ENCODE peak calls at places on chromosomes 3 and 15, in six cellular contexts. One of them, this sample, is unnamed.

GRCh38 chr3:189947948-189948723 is 172.6 kb downstream of the P3H2 start:
- DNase-seq in left ventricle myocardium inferior: no peak
- DNase-seq in tibial artery: no peak
- DNase-seq in NCI-H510A treated with DMSO at 0.1 percent for 48 hours: peak
- DNase-seq in brain microvascular endothelial cell: peak
- DNase-seq in pancreas: no peak
- DNase-seq in this sample: peak

GRCh38 chr15:79067969-79068368 is 22.6 kb downstream of the RASGRF1 start:
- DNase-seq in left ventricle myocardium inferior: no peak
- DNase-seq in tibial artery: no peak
- DNase-seq in NCI-H510A treated with DMSO at 0.1 percent for 48 hours: no peak
- DNase-seq in brain microvascular endothelial cell: no peak
- DNase-seq in pancreas: no peak
- DNase-seq in this sample: no peak

GRCh38 chr3:11477286-11477935 is 166.3 kb downstream of the VGLL4 start:
- DNase-seq in left ventricle myocardium inferior: no peak
- DNase-seq in tibial artery: no peak
- DNase-seq in NCI-H510A treated with DMSO at 0.1 percent for 48 hours: no peak
- DNase-seq in brain microvascular endothelial cell: peak
- DNase-seq in pancreas: no peak
- DNase-seq in this sample: peak

GRCh38 chr3:25448750-25449684 is 21.0 kb downstream of the RARB start:
- DNase-seq in left ventricle myocardium inferior: peak
- DNase-seq in tibial artery: peak
- DNase-seq in NCI-H510A treated with DMSO at 0.1 percent for 48 hours: peak
- DNase-seq in brain microvascular endothelial cell: peak
- DNase-seq in pancreas: peak
- DNase-seq in this sample: no peak

GRCh38 chr15:91268510-91268909 is 168.5 kb downstream of the SV2B start:
- DNase-seq in left ventricle myocardium inferior: no peak
- DNase-seq in tibial artery: no peak
- DNase-seq in NCI-H510A treated with DMSO at 0.1 percent for 48 hours: no peak
- DNase-seq in brain microvascular endothelial cell: no peak
- DNase-seq in pancreas: no peak
- DNase-seq in this sample: no peak

GRCh38 chr3:9192238-9192637 is 57.2 kb downstream of the SRGAP3 start:
- DNase-seq in left ventricle myocardium inferior: no peak
- DNase-seq in tibial artery: no peak
- DNase-seq in NCI-H510A treated with DMSO at 0.1 percent for 48 hours: no peak
- DNase-seq in brain microvascular endothelial cell: no peak
- DNase-seq in pancreas: no peak
- DNase-seq in this sample: no peak

GRCh38 chr3:23944861-23945652 is at the start of gene NR1D2:
- DNase-seq in left ventricle myocardium inferior: peak
- DNase-seq in tibial artery: peak
- DNase-seq in NCI-H510A treated with DMSO at 0.1 percent for 48 hours: peak
- DNase-seq in brain microvascular endothelial cell: peak
- DNase-seq in pancreas: peak
- DNase-seq in this sample: peak

GRCh38 chr15:48437178-48437577 is 105.9 kb downstream of the DUT start:
- DNase-seq in left ventricle myocardium inferior: no peak
- DNase-seq in tibial artery: no peak
- DNase-seq in NCI-H510A treated with DMSO at 0.1 percent for 48 hours: no peak
- DNase-seq in brain microvascular endothelial cell: no peak
- DNase-seq in pancreas: no peak
- DNase-seq in this sample: peak

GRCh38 chr3:150147776-150148175 is 177.1 kb upstream of the PFN2 start:
- DNase-seq in left ventricle myocardium inferior: no peak
- DNase-seq in tibial artery: no peak
- DNase-seq in NCI-H510A treated with DMSO at 0.1 percent for 48 hours: peak
- DNase-seq in brain microvascular endothelial cell: peak
- DNase-seq in pancreas: no peak
- DNase-seq in this sample: peak

GRCh38 chr15:78906310-78906608 is 33.6 kb downstream of the MORF4L1 start:
- DNase-seq in left ventricle myocardium inferior: no peak
- DNase-seq in tibial artery: peak
- DNase-seq in NCI-H510A treated with DMSO at 0.1 percent for 48 hours: no peak
- DNase-seq in brain microvascular endothelial cell: peak
- DNase-seq in pancreas: no peak
- DNase-seq in this sample: peak

GRCh38 chr3:144429719-144430121 is 458.1 kb downstream of the DIPK2A start:
- DNase-seq in left ventricle myocardium inferior: no peak
- DNase-seq in tibial artery: no peak
- DNase-seq in NCI-H510A treated with DMSO at 0.1 percent for 48 hours: no peak
- DNase-seq in brain microvascular endothelial cell: no peak
- DNase-seq in pancreas: no peak
- DNase-seq in this sample: no peak

GRCh38 chr3:28700728-28701127 is 352.1 kb upstream of the AZI2 start:
- DNase-seq in left ventricle myocardium inferior: no peak
- DNase-seq in tibial artery: no peak
- DNase-seq in NCI-H510A treated with DMSO at 0.1 percent for 48 hours: peak
- DNase-seq in brain microvascular endothelial cell: no peak
- DNase-seq in pancreas: no peak
- DNase-seq in this sample: no peak

GRCh38 chr3:161096771-161097367 is 8.3 kb downstream of the B3GALNT1 start:
- DNase-seq in left ventricle myocardium inferior: no peak
- DNase-seq in tibial artery: no peak
- DNase-seq in NCI-H510A treated with DMSO at 0.1 percent for 48 hours: peak
- DNase-seq in brain microvascular endothelial cell: no peak
- DNase-seq in pancreas: no peak
- DNase-seq in this sample: no peak

GRCh38 chr15:26537653-26538052 is 235.2 kb downstream of the GABRB3 start:
- DNase-seq in left ventricle myocardium inferior: no peak
- DNase-seq in tibial artery: no peak
- DNase-seq in NCI-H510A treated with DMSO at 0.1 percent for 48 hours: no peak
- DNase-seq in brain microvascular endothelial cell: no peak
- DNase-seq in pancreas: no peak
- DNase-seq in this sample: no peak

This sample was measured in HCEC 1CT.